ENCODE peak calls at places on chromosomes 7 and 10, in eight cellular contexts. One of them, this sample, is unnamed.

GRCh38 chr10:16521311-16522016 is at the start of gene C1QL3:
- DNase-seq in cardiac muscle cell: peak
- DNase-seq in psoas muscle: no peak
- DNase-seq in WTC11: peak
- DNase-seq in Panc1: no peak
- DNase-seq in heart right ventricle: no peak
- DNase-seq in foreskin fibroblast: peak
- DNase-seq in upper lobe of left lung: no peak
- DNase-seq in this sample: no peak

GRCh38 chr7:116177009-116177408 is 33.3 kb upstream of the TES start:
- DNase-seq in cardiac muscle cell: peak
- DNase-seq in psoas muscle: no peak
- DNase-seq in WTC11: no peak
- DNase-seq in Panc1: no peak
- DNase-seq in heart right ventricle: no peak
- DNase-seq in foreskin fibroblast: peak
- DNase-seq in upper lobe of left lung: no peak
- DNase-seq in this sample: no peak

GRCh38 chr10:34861293-34862004 is 46.4 kb upstream of the PARD3 start:
- DNase-seq in cardiac muscle cell: no peak
- DNase-seq in psoas muscle: peak
- DNase-seq in WTC11: no peak
- DNase-seq in Panc1: no peak
- DNase-seq in heart right ventricle: no peak
- DNase-seq in foreskin fibroblast: peak
- DNase-seq in upper lobe of left lung: peak
- DNase-seq in this sample: peak

GRCh38 chr10:31129261-31129660 is 97.6 kb upstream of the ZNF438 start:
- DNase-seq in cardiac muscle cell: peak
- DNase-seq in psoas muscle: no peak
- DNase-seq in WTC11: peak
- DNase-seq in Panc1: no peak
- DNase-seq in heart right ventricle: peak
- DNase-seq in foreskin fibroblast: peak
- DNase-seq in upper lobe of left lung: no peak
- DNase-seq in this sample: no peak

GRCh38 chr7:101728888-101729883 is 88.2 kb upstream of the CUX1 start:
- DNase-seq in cardiac muscle cell: peak
- DNase-seq in psoas muscle: no peak
- DNase-seq in WTC11: no peak
- DNase-seq in Panc1: no peak
- DNase-seq in heart right ventricle: no peak
- DNase-seq in foreskin fibroblast: no peak
- DNase-seq in upper lobe of left lung: peak
- DNase-seq in this sample: no peak

GRCh38 chr7:16422100-16422430 is 727 bp upstream of the CRPPA start:
- DNase-seq in cardiac muscle cell: peak
- DNase-seq in psoas muscle: no peak
- DNase-seq in WTC11: no peak
- DNase-seq in Panc1: no peak
- DNase-seq in heart right ventricle: no peak
- DNase-seq in foreskin fibroblast: peak
- DNase-seq in upper lobe of left lung: no peak
- DNase-seq in this sample: no peak

GRCh38 chr7:50349963-50350944 is 45.7 kb downstream of the IKZF1 start:
- DNase-seq in cardiac muscle cell: no peak
- DNase-seq in psoas muscle: no peak
- DNase-seq in WTC11: no peak
- DNase-seq in Panc1: no peak
- DNase-seq in heart right ventricle: no peak
- DNase-seq in foreskin fibroblast: no peak
- DNase-seq in upper lobe of left lung: no peak
- DNase-seq in this sample: no peak

GRCh38 chr10:99337261-99337905 is 8.2 kb downstream of the CNNM1 start:
- DNase-seq in cardiac muscle cell: no peak
- DNase-seq in psoas muscle: no peak
- DNase-seq in WTC11: no peak
- DNase-seq in Panc1: no peak
- DNase-seq in heart right ventricle: no peak
- DNase-seq in foreskin fibroblast: peak
- DNase-seq in upper lobe of left lung: no peak
- DNase-seq in this sample: no peak

GRCh38 chr10:102808380-102808779 is 28.8 kb downstream of the CYP17A1 start:
- DNase-seq in cardiac muscle cell: no peak
- DNase-seq in psoas muscle: no peak
- DNase-seq in WTC11: no peak
- DNase-seq in Panc1: no peak
- DNase-seq in heart right ventricle: no peak
- DNase-seq in foreskin fibroblast: no peak
- DNase-seq in upper lobe of left lung: no peak
- DNase-seq in this sample: no peak

GRCh38 chr7:22885824-22886255 is 63.2 kb upstream of the TOMM7 start:
- DNase-seq in cardiac muscle cell: no peak
- DNase-seq in psoas muscle: no peak
- DNase-seq in WTC11: no peak
- DNase-seq in Panc1: no peak
- DNase-seq in heart right ventricle: no peak
- DNase-seq in foreskin fibroblast: peak
- DNase-seq in upper lobe of left lung: no peak
- DNase-seq in this sample: no peak

GRCh38 chr7:17038783-17039170 is 157.0 kb upstream of the AGR3 start:
- DNase-seq in cardiac muscle cell: peak
- DNase-seq in psoas muscle: no peak
- DNase-seq in WTC11: no peak
- DNase-seq in Panc1: no peak
- DNase-seq in heart right ventricle: no peak
- DNase-seq in foreskin fibroblast: no peak
- DNase-seq in upper lobe of left lung: no peak
- DNase-seq in this sample: no peak

GRCh38 chr7:28509256-28510021 is 97.1 kb downstream of the CREB5 start:
- DNase-seq in cardiac muscle cell: peak
- DNase-seq in psoas muscle: no peak
- DNase-seq in WTC11: no peak
- DNase-seq in Panc1: no peak
- DNase-seq in heart right ventricle: peak
- DNase-seq in foreskin fibroblast: no peak
- DNase-seq in upper lobe of left lung: peak
- DNase-seq in this sample: no peak

GRCh38 chr7:139576179-139576973 is 52.9 kb downstream of the CLEC2L start:
- DNase-seq in cardiac muscle cell: no peak
- DNase-seq in psoas muscle: no peak
- DNase-seq in WTC11: no peak
- DNase-seq in Panc1: no peak
- DNase-seq in heart right ventricle: no peak
- DNase-seq in foreskin fibroblast: no peak
- DNase-seq in upper lobe of left lung: no peak
- DNase-seq in this sample: no peak

GRCh38 chr7:155652156-155653124 is 8.0 kb downstream of the RBM33 start:
- DNase-seq in cardiac muscle cell: no peak
- DNase-seq in psoas muscle: no peak
- DNase-seq in WTC11: no peak
- DNase-seq in Panc1: no peak
- DNase-seq in heart right ventricle: no peak
- DNase-seq in foreskin fibroblast: peak
- DNase-seq in upper lobe of left lung: no peak
- DNase-seq in this sample: no peak

GRCh38 chr10:133356953-133357292 is 896 bp downstream of the FUOM start:
- DNase-seq in cardiac muscle cell: peak
- DNase-seq in psoas muscle: no peak
- DNase-seq in WTC11: no peak
- DNase-seq in Panc1: no peak
- DNase-seq in heart right ventricle: no peak
- DNase-seq in foreskin fibroblast: no peak
- DNase-seq in upper lobe of left lung: no peak
- DNase-seq in this sample: no peak

GRCh38 chr10:109956454-109957091 is 33.3 kb upstream of the XPNPEP1 start:
- DNase-seq in cardiac muscle cell: peak
- DNase-seq in psoas muscle: no peak
- DNase-seq in WTC11: peak
- DNase-seq in Panc1: no peak
- DNase-seq in heart right ventricle: no peak
- DNase-seq in foreskin fibroblast: peak
- DNase-seq in upper lobe of left lung: no peak
- DNase-seq in this sample: no peak
- TF ChIP-seq CTCF in cardiac muscle cell: peak
- TF ChIP-seq CTCF in psoas muscle: peak
- TF ChIP-seq CTCF in WTC11: peak
- TF ChIP-seq CTCF in Panc1: peak
- TF ChIP-seq CTCF in heart right ventricle: no peak
- TF ChIP-seq CTCF in foreskin fibroblast: peak
- TF ChIP-seq CTCF in upper lobe of left lung: peak
- TF ChIP-seq CTCF in this sample: peak

DNA sequence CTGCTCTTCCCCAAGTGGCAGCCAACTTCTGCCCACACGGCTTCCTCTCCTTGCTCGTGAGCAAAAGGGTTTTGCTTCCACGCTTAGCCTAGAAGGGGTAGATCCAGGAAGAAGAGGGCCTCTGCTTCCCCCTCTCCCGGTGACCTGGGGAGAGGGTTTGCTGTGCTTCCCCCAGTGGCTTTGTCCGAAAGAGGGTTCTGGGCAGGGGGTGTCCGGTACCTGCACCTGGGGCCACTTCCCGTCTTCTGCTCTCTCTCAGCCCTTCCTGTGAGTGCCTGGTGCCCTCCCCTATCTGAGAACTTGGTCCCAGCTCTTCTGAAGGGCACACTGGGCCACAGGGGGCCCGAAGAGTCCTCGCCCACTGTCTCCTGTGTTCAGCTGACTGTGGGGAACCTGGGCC is 11.3 kb downstream of the JAKMIP3 start:
- DNase-seq in cardiac muscle cell: no peak
- DNase-seq in psoas muscle: no peak
- DNase-seq in WTC11: no peak
- DNase-seq in Panc1: no peak
- DNase-seq in heart right ventricle: no peak
- DNase-seq in foreskin fibroblast: no peak
- DNase-seq in upper lobe of left lung: peak
- DNase-seq in this sample: no peak
- TF ChIP-seq CTCF in cardiac muscle cell: no peak
- TF ChIP-seq CTCF in psoas muscle: no peak
- TF ChIP-seq CTCF in WTC11: no peak
- TF ChIP-seq CTCF in Panc1: no peak
- TF ChIP-seq CTCF in heart right ventricle: no peak
- TF ChIP-seq CTCF in foreskin fibroblast: no peak
- TF ChIP-seq CTCF in upper lobe of left lung: no peak
- TF ChIP-seq CTCF in this sample: no peak

GRCh38 chr7:33979300-33979806 is 74.0 kb downstream of the BMPER start:
- DNase-seq in cardiac muscle cell: peak
- DNase-seq in psoas muscle: no peak
- DNase-seq in WTC11: no peak
- DNase-seq in Panc1: no peak
- DNase-seq in heart right ventricle: no peak
- DNase-seq in foreskin fibroblast: no peak
- DNase-seq in upper lobe of left lung: no peak
- DNase-seq in this sample: no peak

GRCh38 chr7:33981221-33981620 is 75.9 kb downstream of the BMPER start:
- DNase-seq in cardiac muscle cell: peak
- DNase-seq in psoas muscle: no peak
- DNase-seq in WTC11: no peak
- DNase-seq in Panc1: no peak
- DNase-seq in heart right ventricle: no peak
- DNase-seq in foreskin fibroblast: peak
- DNase-seq in upper lobe of left lung: no peak
- DNase-seq in this sample: no peak

GRCh38 chr7:33979807-33980355 is 74.5 kb downstream of the BMPER start:
- DNase-seq in cardiac muscle cell: peak
- DNase-seq in psoas muscle: no peak
- DNase-seq in WTC11: no peak
- DNase-seq in Panc1: no peak
- DNase-seq in heart right ventricle: no peak
- DNase-seq in foreskin fibroblast: peak
- DNase-seq in upper lobe of left lung: no peak
- DNase-seq in this sample: no peak

GRCh38 chr7:33981686-33982424 is 76.5 kb downstream of the BMPER start:
- DNase-seq in cardiac muscle cell: peak
- DNase-seq in psoas muscle: no peak
- DNase-seq in WTC11: no peak
- DNase-seq in Panc1: no peak
- DNase-seq in heart right ventricle: no peak
- DNase-seq in foreskin fibroblast: peak
- DNase-seq in upper lobe of left lung: no peak
- DNase-seq in this sample: no peak

DNA sequence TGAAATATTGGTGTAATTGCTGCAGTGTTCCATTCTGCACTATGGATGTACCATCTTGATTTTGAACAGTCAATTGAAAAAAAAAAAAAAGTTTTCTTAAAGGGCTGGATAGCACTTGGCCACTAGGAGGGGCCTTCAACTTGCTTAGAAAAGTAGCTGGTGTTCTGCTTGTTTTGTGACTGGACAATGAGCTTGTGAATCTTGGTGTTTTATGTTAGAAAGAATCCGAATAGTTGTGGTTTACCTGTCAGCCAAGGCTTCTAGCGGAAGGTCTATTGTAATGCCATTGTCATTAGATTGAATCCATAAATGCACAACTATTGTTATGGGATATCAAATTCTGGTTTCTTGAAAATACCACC is 77.1 kb downstream of the BMPER start:
- DNase-seq in cardiac muscle cell: peak
- DNase-seq in psoas muscle: no peak
- DNase-seq in WTC11: no peak
- DNase-seq in Panc1: no peak
- DNase-seq in heart right ventricle: no peak
- DNase-seq in foreskin fibroblast: peak
- DNase-seq in upper lobe of left lung: no peak
- DNase-seq in this sample: peak
- TF ChIP-seq CTCF in cardiac muscle cell: peak
- TF ChIP-seq CTCF in psoas muscle: no peak
- TF ChIP-seq CTCF in WTC11: peak
- TF ChIP-seq CTCF in Panc1: peak
- TF ChIP-seq CTCF in heart right ventricle: no peak
- TF ChIP-seq CTCF in foreskin fibroblast: peak
- TF ChIP-seq CTCF in upper lobe of left lung: peak
- TF ChIP-seq CTCF in this sample: peak

DNA sequence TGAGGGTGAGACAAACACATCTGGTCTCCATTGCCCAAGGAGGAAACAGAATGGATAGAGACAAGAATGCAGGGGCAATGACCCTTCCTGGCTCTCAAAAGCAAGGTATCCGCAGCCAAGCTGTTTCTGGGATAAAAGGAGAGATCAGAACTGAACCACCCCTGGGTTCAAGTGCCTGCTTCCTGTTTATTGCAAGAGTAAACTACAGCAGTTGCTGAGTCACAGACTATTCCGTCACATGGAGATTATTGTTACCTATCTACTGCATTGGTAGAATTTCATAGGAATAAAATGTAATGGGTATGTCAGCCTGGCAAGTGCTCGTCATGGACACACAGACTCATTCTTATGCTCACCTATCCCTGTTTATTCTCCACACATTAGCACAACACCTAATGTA is 821.6 kb downstream of the GRID1 start:
- DNase-seq in cardiac muscle cell: no peak
- DNase-seq in psoas muscle: no peak
- DNase-seq in WTC11: no peak
- DNase-seq in Panc1: no peak
- DNase-seq in heart right ventricle: no peak
- DNase-seq in foreskin fibroblast: no peak
- DNase-seq in upper lobe of left lung: no peak
- DNase-seq in this sample: no peak
- TF ChIP-seq CTCF in cardiac muscle cell: no peak
- TF ChIP-seq CTCF in psoas muscle: no peak
- TF ChIP-seq CTCF in WTC11: no peak
- TF ChIP-seq CTCF in Panc1: no peak
- TF ChIP-seq CTCF in heart right ventricle: no peak
- TF ChIP-seq CTCF in foreskin fibroblast: no peak
- TF ChIP-seq CTCF in upper lobe of left lung: no peak
- TF ChIP-seq CTCF in this sample: no peak

GRCh38 chr10:122702271-122702670 is 2.6 kb upstream of the C10orf120 start:
- DNase-seq in cardiac muscle cell: no peak
- DNase-seq in psoas muscle: no peak
- DNase-seq in WTC11: no peak
- DNase-seq in Panc1: no peak
- DNase-seq in heart right ventricle: no peak
- DNase-seq in foreskin fibroblast: no peak
- DNase-seq in upper lobe of left lung: no peak
- DNase-seq in this sample: no peak
- TF ChIP-seq CTCF in cardiac muscle cell: no peak
- TF ChIP-seq CTCF in psoas muscle: no peak
- TF ChIP-seq CTCF in WTC11: no peak
- TF ChIP-seq CTCF in Panc1: no peak
- TF ChIP-seq CTCF in heart right ventricle: no peak
- TF ChIP-seq CTCF in foreskin fibroblast: no peak
- TF ChIP-seq CTCF in upper lobe of left lung: no peak
- TF ChIP-seq CTCF in this sample: no peak

This sample was measured in LNCaP clone FGC.